ENCODE peak calls at places on chromosomes 6 and 20, in eight cellular contexts. V, P, C, O, W, S, H and U are unnamed samples.

GRCh38 chr20:45905505-45906079 is 6.4 kb downstream of the PLTP start:
- DNase-seq in V (no peak), P (peak; percentile 93), C (no peak), O (no peak), W (no peak), S (no peak), H (no peak), U (peak; percentile 92)

GRCh38 chr6:85756982-85757381 is 114.3 kb upstream of the SYNCRIP start:
- DNase-seq in V (no peak), P (no peak), C (no peak), O (no peak), W (no peak), S (no peak), H (no peak), U (no peak)

GRCh38 chr6:56843476-56844349 is 111.2 kb upstream of the BEND6 start:
- DNase-seq in V (peak; percentile 68), P (peak; percentile 74), C (no peak), O (peak; percentile 67), W (peak; percentile 59), S (peak; percentile 92), H (peak; percentile 89), U (peak; percentile 81)

GRCh38 chr20:13851279-13851678 is 66.5 kb downstream of the NDUFAF5 start:
- DNase-seq in V (no peak), P (no peak), C (no peak), O (no peak), W (no peak), S (no peak), H (no peak), U (no peak)

GRCh38 chr6:118558811-118559217 is 10.7 kb downstream of the PLN start:
- DNase-seq in V (no peak), P (no peak), C (no peak), O (no peak), W (no peak), S (no peak), H (no peak), U (no peak)

GRCh38 chr6:89082439-89082838 is 1.9 kb downstream of the PNRC1 start:
- DNase-seq in V (no peak), P (no peak), C (no peak), O (no peak), W (no peak), S (no peak), H (no peak), U (peak; percentile 66)

GRCh38 chr20:36084897-36085617 is 69.5 kb upstream of the EPB41L1 start:
- DNase-seq in V (no peak), P (no peak), C (no peak), O (no peak), W (no peak), S (no peak), H (no peak), U (peak; percentile 85)

GRCh38 chr6:14428269-14428668 is 310.7 kb downstream of the CD83 start:
- DNase-seq in V (no peak), P (no peak), C (no peak), O (no peak), W (no peak), S (no peak), H (no peak), U (no peak)

GRCh38 chr6:55776131-55776530 is 99.3 kb downstream of the BMP5 start:
- DNase-seq in V (no peak), P (no peak), C (no peak), O (no peak), W (no peak), S (no peak), H (no peak), U (no peak)

GRCh38 chr6:166465671-166466087 is 82.9 kb upstream of the MPC1 start:
- DNase-seq in V (peak; percentile 25), P (no peak), C (no peak), O (no peak), W (no peak), S (no peak), H (peak; percentile 59), U (no peak)

GRCh38 chr20:3107464-3108025 is 23.0 kb upstream of the AVP start:
- DNase-seq in V (no peak), P (no peak), C (no peak), O (no peak), W (no peak), S (no peak), H (no peak), U (no peak)

GRCh38 chr6:110039996-110040383 is 61.9 kb downstream of the GPR6 start:
- DNase-seq in V (peak; percentile 46), P (no peak), C (no peak), O (no peak), W (no peak), S (no peak), H (no peak), U (peak; percentile 15)

GRCh38 chr6:133040025-133040838 is 200.9 kb upstream of the EYA4 start:
- DNase-seq in V (no peak), P (no peak), C (no peak), O (no peak), W (no peak), S (no peak), H (no peak), U (peak; percentile 6)

GRCh38 chr6:7726416-7727149 is 684 bp downstream of the BMP6 start:
- DNase-seq in V (peak; percentile 25), P (peak; percentile 16), C (no peak), O (no peak), W (no peak), S (no peak), H (no peak), U (peak; percentile 29)

GRCh38 chr6:35090734-35091133 is 50.4 kb downstream of the TCP11 start:
- DNase-seq in V (no peak), P (no peak), C (no peak), O (no peak), W (no peak), S (no peak), H (no peak), U (no peak)

GRCh38 chr6:35089935-35090505 is 51.1 kb downstream of the TCP11 start:
- DNase-seq in V (no peak), P (no peak), C (no peak), O (no peak), W (no peak), S (no peak), H (no peak), U (peak; percentile 88)

GRCh38 chr6:35087361-35088280 is 53.5 kb downstream of the TCP11 start:
- DNase-seq in V (no peak), P (peak; percentile 70), C (no peak), O (no peak), W (no peak), S (no peak), H (peak; percentile 72), U (no peak)

GRCh38 chr6:35088281-35089215 is 52.6 kb downstream of the TCP11 start:
- DNase-seq in V (no peak), P (peak; percentile 59), C (no peak), O (no peak), W (no peak), S (no peak), H (no peak), U (no peak)

GRCh38 chr6:35089216-35089934 is 51.8 kb downstream of the TCP11 start:
- DNase-seq in V (no peak), P (no peak), C (no peak), O (no peak), W (no peak), S (no peak), H (no peak), U (no peak)
- H3K36me3 ChIP-seq in V (peaks cover 21% of the 10 kb centered on the region), P (peaks cover 68% of the 10 kb centered on the region), C (peaks cover 43% of the 10 kb centered on the region), O (no peaks in the 10 kb centered on the region), W (peaks cover 73% of the 10 kb centered on the region), S (peaks cover 73% of the 10 kb centered on the region), H (peaks cover 60% of the 10 kb centered on the region), U (peaks cover 3% of the 10 kb centered on the region)

DNA sequence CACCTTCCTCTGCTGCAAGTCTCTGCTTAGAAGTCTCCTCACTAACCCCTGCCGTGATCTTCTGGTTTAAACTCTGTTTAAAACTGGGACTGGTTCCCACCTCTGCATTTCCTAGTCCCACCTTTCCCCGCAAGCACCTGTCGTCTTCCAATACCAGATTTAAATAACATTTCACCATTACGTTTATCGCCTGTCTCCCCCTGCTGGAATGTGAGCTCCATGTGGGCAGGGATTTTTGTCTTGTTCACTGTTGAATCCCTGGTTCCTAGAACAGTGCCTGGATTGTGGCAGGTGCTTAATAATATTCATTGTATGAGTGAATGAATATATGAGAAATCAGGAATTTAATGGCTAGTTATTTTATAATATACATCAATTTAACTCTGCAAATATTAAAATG is 2.7 kb downstream of the GUCA1A start:
- DNase-seq in V (no peak), P (no peak), C (no peak), O (no peak), W (no peak), S (no peak), H (no peak), U (no peak)
- TF ChIP-seq CTCF in V (no peak), P (no peak), C (no peak), O (no peak), W (no peak), S (no peak), H (no peak), U (peak; percentile 24)

GRCh38 chr6:105468850-105469249 is 66.0 kb upstream of the PREP start:
- DNase-seq in V (no peak), P (no peak), C (no peak), O (no peak), W (no peak), S (no peak), H (no peak), U (no peak)

GRCh38 chr6:105476978-105477377 is 74.1 kb upstream of the PREP start:
- DNase-seq in V (no peak), P (no peak), C (no peak), O (no peak), W (no peak), S (no peak), H (no peak), U (no peak)

GRCh38 chr6:105469951-105470350 is 67.1 kb upstream of the PREP start:
- DNase-seq in V (no peak), P (no peak), C (no peak), O (no peak), W (no peak), S (no peak), H (no peak), U (no peak)

GRCh38 chr6:105474234-105474633 is 71.4 kb upstream of the PREP start:
- DNase-seq in V (no peak), P (no peak), C (no peak), O (no peak), W (no peak), S (no peak), H (no peak), U (no peak)
- H3K4me3 ChIP-seq in V (no peak overlapping the region), P (no peak overlapping the region), C (no peak overlapping the region), O (no peak overlapping the region), W (no peak overlapping the region), S (no peak overlapping the region), H (no peak overlapping the region), U (no peak overlapping the region)

GRCh38 chr20:49270736-49271135 is 7.1 kb downstream of the ZNFX1 start:
- DNase-seq in V (no peak), P (no peak), C (no peak), O (no peak), W (no peak), S (no peak), H (no peak), U (no peak)

GRCh38 chr20:49272654-49273053 is 5.2 kb downstream of the ZNFX1 start:
- DNase-seq in V (no peak), P (no peak), C (no peak), O (no peak), W (no peak), S (no peak), H (no peak), U (no peak)

GRCh38 chr20:49268600-49269365 is 9.1 kb downstream of the ZNFX1 start:
- DNase-seq in V (no peak), P (no peak), C (no peak), O (no peak), W (no peak), S (no peak), H (no peak), U (no peak)

GRCh38 chr20:49267327-49267726 is 10.5 kb downstream of the ZNFX1 start:
- DNase-seq in V (no peak), P (no peak), C (no peak), O (no peak), W (no peak), S (no peak), H (no peak), U (no peak)

GRCh38 chr20:49270177-49270576 is 7.7 kb downstream of the ZNFX1 start:
- DNase-seq in V (no peak), P (no peak), C (no peak), O (no peak), W (no peak), S (no peak), H (no peak), U (no peak)
- H3K36me3 ChIP-seq in V (peaks cover 5% of the 10 kb centered on the region), P (peaks cover 65% of the 10 kb centered on the region), C (peaks cover 35% of the 10 kb centered on the region), O (no peaks in the 10 kb centered on the region), W (peaks cover 81% of the 10 kb centered on the region), S (peaks cover 84% of the 10 kb centered on the region), H (peaks cover 82% of the 10 kb centered on the region), U (peaks cover 21% of the 10 kb centered on the region)